ENCODE peak calls at places on chromosomes 13 and 19, in eight cellular contexts. Z is transverse colon, T is lower leg skin, Q is pancreas, N is OCI-LY7, G is PC-3, Y is AG10803, A is cardiac muscle cell. M is an unnamed sample.

GRCh38 chr19:43464089-43464775 is 1.2 kb downstream of the LYPD3 start:
- DNase-seq in Q (peak), Y (no peak), Z (peak), A (peak), G (no peak), T (peak), N (peak), M (no peak)

GRCh38 chr13:42553098-42554046 is 20.6 kb upstream of the TNFSF11 start:
- DNase-seq in G (peak), Q (no peak), Z (no peak), A (no peak), N (no peak), T (no peak), Y (no peak), M (peak)

GRCh38 chr19:3785464-3785937 is 680 bp downstream of the MATK start:
- DNase-seq in G (no peak), Y (no peak), N (no peak), Q (no peak), A (no peak), T (no peak), Z (no peak), M (no peak)

GRCh38 chr13:79393564-79394249 is 12.3 kb downstream of the RBM26 start:
- DNase-seq in A (no peak), Y (no peak), T (no peak), Q (no peak), N (peak), G (peak), Z (peak), M (no peak)

GRCh38 chr13:98252931-98253470 is 75.9 kb upstream of the RNF113B start:
- DNase-seq in Y (peak), Q (no peak), T (no peak), A (no peak), N (no peak), Z (no peak), G (no peak), M (peak)

GRCh38 chr19:10863107-10863700 is 8.1 kb upstream of the CARM1 start:
- DNase-seq in T (no peak), Q (peak), A (peak), Z (no peak), N (no peak), Y (peak), G (peak), M (no peak)

GRCh38 chr13:50518791-50519201 is 324.7 kb downstream of the DLEU7 start:
- DNase-seq in A (no peak), G (no peak), Z (no peak), Q (no peak), Y (no peak), T (no peak), N (peak), M (no peak)

GRCh38 chr13:113405481-113406300 is 41.8 kb upstream of the GRTP1 start:
- DNase-seq in A (no peak), N (no peak), Y (no peak), Q (no peak), Z (no peak), G (no peak), T (peak), M (no peak)

GRCh38 chr19:10364644-10365043 is 15.7 kb downstream of the TYK2 start:
- DNase-seq in N (no peak), G (no peak), T (no peak), Z (no peak), Q (no peak), Y (no peak), A (no peak), M (no peak)

GRCh38 chr19:6773323-6773931 is 919 bp downstream of the VAV1 start:
- DNase-seq in Q (no peak), Y (no peak), N (peak), G (no peak), T (no peak), Z (peak), A (no peak), M (no peak)

GRCh38 chr19:55546822-55547614 is 1.7 kb upstream of the SBK3 start:
- DNase-seq in Q (peak), A (no peak), T (peak), G (peak), Z (peak), N (no peak), Y (peak), M (peak)

GRCh38 chr13:110261166-110262081 is 45.5 kb downstream of the COL4A1 start:
- DNase-seq in Y (no peak), Z (no peak), A (no peak), Q (no peak), N (no peak), T (peak), G (no peak), M (no peak)

GRCh38 chr19:13083627-13084026 is 19.0 kb downstream of the LYL1 start:
- DNase-seq in G (no peak), Q (no peak), Y (no peak), T (no peak), Z (no peak), N (no peak), A (no peak), M (no peak)

GRCh38 chr13:107205318-107206112 is 637.6 kb upstream of the ARGLU1 start:
- DNase-seq in T (no peak), A (peak), N (peak), Y (peak), Z (peak), Q (peak), G (peak), M (peak)

GRCh38 chr13:79589605-79590511 is 108.9 kb downstream of the NDFIP2 start:
- DNase-seq in T (no peak), Z (no peak), Q (no peak), G (peak), A (no peak), N (no peak), Y (peak), M (peak)

GRCh38 chr13:104297075-104297474 is 1230.9 kb upstream of the SLC10A2 start:
- DNase-seq in G (no peak), Y (no peak), T (no peak), A (no peak), Z (no peak), N (no peak), Q (no peak), M (no peak)

GRCh38 chr13:103788061-103788652 is 721.9 kb upstream of the SLC10A2 start:
- DNase-seq in G (peak), Q (no peak), Y (no peak), N (no peak), Z (no peak), T (no peak), A (peak), M (peak)

GRCh38 chr13:35855531-35856019 is 275.6 kb downstream of the DCLK1 start:
- DNase-seq in Z (no peak), Y (peak), Q (no peak), G (peak), T (peak), A (no peak), N (no peak), M (peak)

GRCh38 chr19:18418725-18419194 is 438 bp upstream of the SSBP4 start:
- DNase-seq in T (peak), A (no peak), N (no peak), Y (peak), Z (peak), Q (no peak), G (no peak), M (no peak)

GRCh38 chr19:45401815-45402468 is 2.9 kb downstream of the PPP1R13L start:
- DNase-seq in G (no peak), Q (no peak), T (no peak), N (no peak), Y (no peak), Z (no peak), A (no peak), M (peak)

GRCh38 chr19:13115936-13116281 is 631 bp downstream of the TRMT1 start:
- DNase-seq in Z (no peak), T (no peak), Y (no peak), A (no peak), Q (no peak), N (no peak), G (no peak), M (no peak)

GRCh38 chr19:51364200-51365106 is 1.7 kb downstream of the ETFB start:
- DNase-seq in Z (no peak), A (no peak), T (no peak), G (peak), N (no peak), Y (no peak), Q (no peak), M (no peak)

GRCh38 chr19:45279587-45280192 is 28.6 kb downstream of the MARK4 start:
- DNase-seq in A (no peak), T (no peak), Z (no peak), Q (no peak), Y (no peak), N (no peak), G (no peak), M (no peak)

GRCh38 chr19:42277821-42278809 is 9.1 kb downstream of the CIC start:
- DNase-seq in A (no peak), G (no peak), Q (no peak), N (no peak), Z (no peak), T (peak), Y (peak), M (peak)

DNA sequence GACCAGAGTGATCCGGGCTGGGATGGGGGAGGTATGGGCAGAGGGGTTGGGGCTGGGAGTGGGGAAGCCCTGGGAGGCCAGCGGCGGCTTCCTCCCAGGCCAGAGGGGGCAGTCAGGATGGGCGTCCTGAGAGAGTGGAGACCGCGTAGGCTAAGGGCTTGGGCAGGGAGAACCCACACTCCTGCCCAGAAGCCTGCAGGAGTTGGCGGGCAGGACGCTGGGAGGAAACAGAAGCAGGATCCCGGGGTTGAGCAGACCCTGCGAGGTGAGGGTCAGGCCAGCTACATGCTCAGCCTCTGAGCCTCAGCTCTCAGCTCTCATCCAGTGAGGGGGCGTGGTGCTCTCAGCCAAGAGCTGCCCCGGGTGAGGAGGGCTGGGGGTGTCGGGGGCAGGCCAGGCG is 7.8 kb upstream of the SCN1B start:
- DNase-seq in N (no peak), A (no peak), Z (no peak), Q (no peak), T (no peak), G (no peak), Y (no peak), M (no peak)
- H3K4me3 ChIP-seq in N (no peak), A (no peak), Z (no peak), Q (no peak), T (no peak), G (no peak), Y (no peak), M (no peak)

GRCh38 chr13:21037656-21038055 is 23.7 kb downstream of the LATS2 start:
- DNase-seq in Z (no peak), Q (no peak), G (no peak), Y (no peak), T (peak), A (no peak), N (no peak), M (no peak)

GRCh38 chr13:21033224-21033855 is 28.0 kb downstream of the LATS2 start:
- DNase-seq in G (peak), Z (peak), N (no peak), Y (peak), T (peak), Q (peak), A (peak), M (peak)

GRCh38 chr13:21032656-21033055 is 28.7 kb downstream of the LATS2 start:
- DNase-seq in Z (no peak), Q (no peak), N (no peak), Y (no peak), A (no peak), G (no peak), T (peak), M (no peak)

GRCh38 chr13:21033866-21034601 is 27.4 kb downstream of the LATS2 start:
- DNase-seq in G (peak), Q (peak), Y (peak), T (peak), Z (no peak), N (no peak), A (no peak), M (no peak)

GRCh38 chr13:21034602-21035190 is 26.7 kb downstream of the LATS2 start:
- DNase-seq in Z (no peak), G (peak), N (no peak), Q (no peak), T (peak), A (peak), Y (no peak), M (peak)
- TF ChIP-seq CTCF in Z (no peak), G (peak), N (no peak), Q (no peak), T (no peak), A (peak), Y (no peak), M (peak)

DNA sequence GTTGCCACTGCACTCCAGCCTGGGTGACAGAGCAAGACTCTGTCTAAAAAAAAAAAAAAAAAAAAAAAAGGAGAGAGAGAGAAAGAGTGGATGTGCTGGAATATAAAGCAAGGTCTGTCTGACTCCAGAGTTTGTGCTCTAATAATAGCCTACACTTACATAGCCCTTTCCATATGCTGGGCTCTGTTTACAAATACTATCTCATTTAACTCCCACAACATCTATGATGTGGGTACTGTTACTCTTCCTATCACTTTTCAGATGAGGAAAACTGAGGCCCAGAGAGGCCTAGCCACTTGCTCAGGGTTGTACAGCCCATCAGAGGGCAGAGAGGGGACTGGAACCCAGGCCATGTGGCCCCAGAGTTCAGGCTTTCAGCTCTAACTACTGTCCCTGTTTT is 15.9 kb upstream of the PAK4 start:
- DNase-seq in Q (no peak), A (no peak), Z (no peak), Y (no peak), T (no peak), N (no peak), G (no peak), M (no peak)
- H3K4me3 ChIP-seq in Q (no peak), A (no peak), Z (no peak), Y (no peak), T (no peak), N (no peak), G (no peak), M (no peak)

GRCh38 chr13:47033216-47033615 is 136.4 kb upstream of the HTR2A start:
- DNase-seq in G (peak), N (no peak), Y (peak), A (no peak), Q (no peak), T (no peak), Z (no peak), M (peak)
- TF ChIP-seq CTCF in G (no peak), N (no peak), Y (no peak), A (no peak), Q (no peak), T (no peak), Z (no peak), M (no peak)

GRCh38 chr19:17026041-17026658 is 460 bp downstream of the CPAMD8 start:
- DNase-seq in A (peak), Z (peak), Y (no peak), G (no peak), N (no peak), Q (no peak), T (no peak), M (no peak)
- H3K4me3 ChIP-seq in A (peak), Z (no peak), Y (no peak), G (peak), N (no peak), Q (no peak), T (no peak), M (no peak)

DNA sequence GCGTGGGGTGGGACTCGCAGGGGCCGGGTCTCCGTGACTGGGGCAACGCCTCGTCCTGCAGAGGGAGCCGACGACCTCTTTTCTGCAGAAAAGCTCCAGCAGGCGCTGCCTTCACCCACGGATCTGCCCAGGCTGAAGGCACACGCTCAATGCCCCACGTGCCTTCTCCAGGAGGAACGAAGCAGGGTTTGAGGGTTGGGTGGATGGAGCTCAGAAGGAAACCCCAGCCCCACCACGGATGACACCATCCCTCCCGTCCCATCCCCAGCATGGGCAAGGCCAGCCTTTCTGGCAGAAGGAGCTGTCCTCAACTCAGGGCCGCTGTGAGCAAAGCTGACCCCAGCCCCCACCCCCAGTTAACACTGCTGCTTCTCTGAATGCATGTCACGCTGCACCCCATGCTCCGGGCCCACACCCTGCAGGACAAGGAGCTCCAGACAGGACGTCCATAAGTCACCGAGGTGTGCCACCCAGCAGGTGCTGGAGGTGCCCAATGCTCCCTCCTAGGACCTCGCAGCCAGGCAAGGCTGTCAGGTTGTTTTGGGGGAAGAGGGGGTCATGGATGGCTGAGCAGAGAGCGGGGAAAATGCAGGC is 7.4 kb downstream of the C19orf25 start:
- DNase-seq in G (peak), Y (no peak), A (no peak), Z (no peak), T (no peak), Q (no peak), N (peak), M (no peak)
- TF ChIP-seq CTCF in G (peak), Y (peak), A (no peak), Z (no peak), T (no peak), Q (no peak), N (peak), M (no peak)

DNA sequence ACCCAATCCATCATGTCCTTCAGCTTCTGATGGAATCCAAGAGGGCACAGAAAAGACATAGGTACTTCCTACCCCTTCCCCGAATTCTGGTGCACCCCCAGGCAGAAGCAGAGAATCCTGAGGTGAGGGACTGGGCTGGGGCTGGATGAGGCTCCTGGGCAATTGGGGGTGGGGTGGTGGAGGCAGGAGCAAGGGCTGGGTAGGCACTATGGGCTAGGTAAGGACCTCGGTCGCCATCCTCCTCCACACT is 2.8 kb upstream of the KCNC3 start:
- DNase-seq in A (no peak), N (no peak), Y (no peak), Q (peak), Z (no peak), G (no peak), T (no peak), M (no peak)
- H3K4me3 ChIP-seq in A (peak), N (peak), Y (no peak), Q (no peak), Z (no peak), G (no peak), T (no peak), M (no peak)

GRCh38 chr13:73544175-73544574 is 485.4 kb downstream of the KLF5 start:
- DNase-seq in Z (no peak), G (peak), A (no peak), Y (no peak), T (no peak), Q (no peak), N (no peak), M (peak)
- TF ChIP-seq CTCF in Z (peak), G (peak), A (no peak), Y (peak), T (no peak), Q (no peak), N (no peak), M (peak)

M was measured in fibroblast of pulmonary artery.